ENCODE peak calls at places on chromosomes 1 and 21, in ten cellular contexts. E is sigmoid colon, H is prostate gland, V is spleen, M is stomach, D is heart left ventricle, U is transverse colon, K is HepG2, P is esophagus squamous epithelium, W is IMR-90. Q is an unnamed sample. For H3K36me3, the result is how much of the 10 kb centered on the place peaks cover.

GRCh38 chr1:170663011-170663410 is 920 bp upstream of the PRRX1 start:
- DNase-seq in E (no peak), H (no peak), V (no peak), M (no peak), D (no peak), U (no peak), K (no peak), P (no peak), W (peak), Q (no peak)

GRCh38 chr1:205447457-205448415 is 8.1 kb downstream of the BLACAT1 start:
- DNase-seq in E (no peak), H (no peak), V (peak), M (no peak), D (no peak), U (no peak), K (no peak), P (no peak), W (no peak), Q (peak)

GRCh38 chr1:64212023-64212422 is 8.6 kb downstream of the UBE2U start:
- DNase-seq in E (no peak), H (no peak), V (no peak), M (no peak), D (no peak), U (no peak), K (no peak), P (no peak), W (peak), Q (no peak)

GRCh38 chr1:29805896-29806160 is 569.5 kb downstream of the PTPRU start:
- DNase-seq in E (no peak), H (no peak), V (no peak), M (peak), D (no peak), U (no peak), K (no peak), P (no peak), W (no peak), Q (no peak)

GRCh38 chr1:240044620-240045019 is 47.1 kb upstream of the FMN2 start:
- DNase-seq in E (no peak), H (no peak), V (no peak), M (no peak), D (no peak), U (no peak), K (no peak), P (no peak), W (no peak), Q (no peak)

GRCh38 chr1:205285391-205286101 is 36.0 kb downstream of the NUAK2 start:
- DNase-seq in E (no peak), H (no peak), V (peak), M (no peak), D (no peak), U (peak), K (no peak), P (no peak), W (no peak), Q (no peak)

GRCh38 chr1:117607471-117607870 is 1.6 kb downstream of the TENT5C start:
- DNase-seq in E (no peak), H (peak), V (no peak), M (peak), D (peak), U (peak), K (no peak), P (no peak), W (no peak), Q (peak)

GRCh38 chr1:22619808-22620207 is 16.6 kb upstream of the C1QA start:
- DNase-seq in E (no peak), H (no peak), V (no peak), M (no peak), D (no peak), U (no peak), K (no peak), P (no peak), W (no peak), Q (no peak)

GRCh38 chr1:177145102-177145779 is 19.3 kb downstream of the ASTN1 start:
- DNase-seq in E (no peak), H (no peak), V (no peak), M (no peak), D (no peak), U (no peak), K (no peak), P (no peak), W (no peak), Q (no peak)

GRCh38 chr1:242205622-242206489 is 207.0 kb upstream of the MAP1LC3C start:
- DNase-seq in E (no peak), H (no peak), V (no peak), M (no peak), D (no peak), U (no peak), K (no peak), P (no peak), W (no peak), Q (no peak)

GRCh38 chr1:110857964-110858948 is 14.7 kb upstream of the CD53 start:
- DNase-seq in E (no peak), H (no peak), V (no peak), M (no peak), D (no peak), U (no peak), K (no peak), P (no peak), W (no peak), Q (no peak)

GRCh38 chr1:110548381-110548780 is 29.4 kb upstream of the KCNA10 start:
- DNase-seq in E (no peak), H (no peak), V (no peak), M (peak), D (no peak), U (no peak), K (peak), P (no peak), W (peak), Q (no peak)

GRCh38 chr1:147651466-147651865 is 18.9 kb downstream of the ACP6 start:
- DNase-seq in E (no peak), H (no peak), V (no peak), M (no peak), D (no peak), U (no peak), K (no peak), P (no peak), W (no peak), Q (no peak)

GRCh38 chr21:35530726-35531125 is 481.6 kb upstream of the RUNX1 start:
- DNase-seq in E (no peak), H (no peak), V (no peak), M (no peak), D (no peak), U (no peak), K (no peak), P (no peak), W (no peak), Q (no peak)

GRCh38 chr1:178725603-178726517 is 816 bp downstream of the RALGPS2 start:
- DNase-seq in E (peak), H (peak), V (peak), M (peak), D (peak), U (peak), K (peak), P (peak), W (peak), Q (peak)

GRCh38 chr21:45265721-45266517 is 21.8 kb downstream of the POFUT2 start:
- DNase-seq in E (peak), H (no peak), V (peak), M (peak), D (no peak), U (no peak), K (no peak), P (no peak), W (no peak), Q (no peak)

GRCh38 chr21:29939859-29940245 is at the start of gene GRIK1:
- DNase-seq in E (no peak), H (peak), V (no peak), M (no peak), D (no peak), U (no peak), K (no peak), P (no peak), W (no peak), Q (no peak)

GRCh38 chr1:70224954-70225353 is 3.8 kb downstream of the SRSF11 start:
- DNase-seq in E (no peak), H (no peak), V (no peak), M (no peak), D (no peak), U (no peak), K (no peak), P (no peak), W (no peak), Q (no peak)

GRCh38 chr1:241697640-241698018 is 45.5 kb downstream of the WDR64 start:
- DNase-seq in E (no peak), H (no peak), V (no peak), M (no peak), D (no peak), U (no peak), K (no peak), P (no peak), W (no peak), Q (no peak)

GRCh38 chr1:39877231-39877778 is 6.0 kb downstream of the TRIT1 start:
- DNase-seq in E (no peak), H (peak), V (no peak), M (no peak), D (no peak), U (no peak), K (no peak), P (no peak), W (no peak), Q (no peak)
- H3K36me3 ChIP-seq in E (under half), H (under half), V (under half), M (under half), D (under half), U (under half), K (under half), P (under half), W (under half), Q (under half)

GRCh38 chr1:183241446-183241845 is 55.4 kb downstream of the LAMC2 start:
- DNase-seq in E (no peak), H (no peak), V (no peak), M (no peak), D (no peak), U (no peak), K (no peak), P (no peak), W (no peak), Q (no peak)
- H3K27ac ChIP-seq in E (peak), H (no peak), V (no peak), M (peak), D (peak), U (peak), K (no peak), P (peak), W (no peak), Q (peak)

GRCh38 chr1:159921700-159922498 is 3.4 kb downstream of the TAGLN2 start:
- DNase-seq in E (no peak), H (no peak), V (peak), M (no peak), D (peak), U (peak), K (no peak), P (no peak), W (peak), Q (no peak)
- TF ChIP-seq POLR2A in E (no peak), H (no peak), V (peak), M (no peak), D (no peak), U (no peak), K (no peak), P (no peak), W (no peak), Q (no peak)

GRCh38 chr1:200909757-200910239 is 15.1 kb downstream of the INAVA start:
- DNase-seq in E (no peak), H (no peak), V (no peak), M (no peak), D (no peak), U (no peak), K (no peak), P (no peak), W (no peak), Q (no peak)
- H3K36me3 ChIP-seq in E (under half), H (under half), V (under half), M (under half), D (under half), U (under half), K (under half), P (under half), W (under half), Q (under half)

DNA sequence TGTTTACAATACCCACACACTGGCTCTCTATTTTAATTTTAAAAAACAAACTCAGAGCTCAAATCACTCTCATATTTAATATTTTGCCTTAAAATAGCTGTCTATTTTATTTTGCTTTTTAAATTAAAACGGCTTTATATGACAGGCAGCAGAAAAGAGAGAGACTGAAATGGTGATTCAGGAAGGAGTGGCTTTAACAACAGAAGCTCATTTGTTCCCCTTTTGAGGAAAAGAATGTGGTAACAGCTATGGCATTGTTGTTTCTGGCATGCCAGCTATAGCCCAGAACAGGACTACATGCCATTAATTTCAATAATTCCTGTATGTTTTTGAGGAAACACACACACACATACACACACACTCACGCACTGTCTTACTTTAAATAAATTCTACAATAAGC is 234.2 kb upstream of the PTBP2 start:
- DNase-seq in E (no peak), H (no peak), V (no peak), M (no peak), D (no peak), U (no peak), K (no peak), P (no peak), W (peak), Q (no peak)
- H3K27ac ChIP-seq in E (peak), H (no peak), V (no peak), M (no peak), D (no peak), U (peak), K (no peak), P (no peak), W (no peak), Q (no peak)

DNA sequence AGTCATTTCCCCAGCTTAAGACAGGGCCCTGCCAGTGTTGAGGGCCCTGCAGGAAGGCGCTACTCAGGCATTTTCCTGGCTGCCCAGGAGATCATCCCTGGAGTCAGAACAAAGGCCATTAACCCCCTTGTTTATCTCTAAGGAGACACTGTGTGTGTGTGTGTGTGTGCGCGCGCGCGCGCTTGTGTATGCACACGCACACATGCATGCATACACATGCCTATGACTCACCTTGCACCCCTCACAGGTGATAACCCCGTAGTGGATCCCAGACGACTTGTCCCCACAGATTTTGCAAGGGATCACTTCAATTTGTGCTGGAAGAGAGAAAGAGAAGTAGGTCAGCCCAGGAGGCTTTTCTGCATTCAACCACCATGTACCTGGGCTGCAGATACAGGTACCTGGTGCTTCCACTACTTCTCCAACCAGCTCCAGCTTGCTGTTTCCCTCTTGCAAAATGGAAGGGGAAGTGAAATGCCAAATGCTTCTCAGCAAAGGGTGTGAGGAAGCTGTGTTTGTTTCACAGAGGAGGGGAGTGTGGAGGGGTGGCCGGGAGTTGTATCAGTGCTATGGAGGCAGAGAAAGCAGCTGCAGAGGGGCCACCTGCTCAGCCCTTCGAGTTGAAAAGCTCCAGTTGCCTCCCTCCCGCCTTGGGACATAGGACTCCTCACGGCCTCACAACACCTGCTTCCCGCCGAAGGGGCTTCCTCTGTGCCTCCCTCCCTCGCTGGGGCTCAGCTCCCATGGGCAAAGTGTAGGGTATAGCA is 11.9 kb upstream of the LINGO4 start:
- DNase-seq in E (no peak), H (no peak), V (no peak), M (no peak), D (no peak), U (no peak), K (no peak), P (no peak), W (no peak), Q (no peak)
- TF ChIP-seq POLR2A in E (no peak), H (no peak), V (no peak), M (no peak), D (no peak), U (no peak), K (no peak), P (no peak), W (no peak), Q (no peak)

GRCh38 chr1:3820316-3820715 is 24.0 kb upstream of the LRRC47 start:
- DNase-seq in E (peak), H (no peak), V (no peak), M (no peak), D (no peak), U (no peak), K (no peak), P (no peak), W (no peak), Q (no peak)
- H3K36me3 ChIP-seq in E (under half), H (under half), V (half or more), M (half or more), D (half or more), U (under half), K (under half), P (half or more), W (under half), Q (under half)

GRCh38 chr1:25560788-25561187 is 17.4 kb downstream of the LDLRAP1 start:
- DNase-seq in E (no peak), H (peak), V (peak), M (no peak), D (no peak), U (no peak), K (no peak), P (no peak), W (no peak), Q (no peak)
- H3K27ac ChIP-seq in E (no peak), H (peak), V (peak), M (peak), D (no peak), U (peak), K (no peak), P (peak), W (no peak), Q (no peak)

DNA sequence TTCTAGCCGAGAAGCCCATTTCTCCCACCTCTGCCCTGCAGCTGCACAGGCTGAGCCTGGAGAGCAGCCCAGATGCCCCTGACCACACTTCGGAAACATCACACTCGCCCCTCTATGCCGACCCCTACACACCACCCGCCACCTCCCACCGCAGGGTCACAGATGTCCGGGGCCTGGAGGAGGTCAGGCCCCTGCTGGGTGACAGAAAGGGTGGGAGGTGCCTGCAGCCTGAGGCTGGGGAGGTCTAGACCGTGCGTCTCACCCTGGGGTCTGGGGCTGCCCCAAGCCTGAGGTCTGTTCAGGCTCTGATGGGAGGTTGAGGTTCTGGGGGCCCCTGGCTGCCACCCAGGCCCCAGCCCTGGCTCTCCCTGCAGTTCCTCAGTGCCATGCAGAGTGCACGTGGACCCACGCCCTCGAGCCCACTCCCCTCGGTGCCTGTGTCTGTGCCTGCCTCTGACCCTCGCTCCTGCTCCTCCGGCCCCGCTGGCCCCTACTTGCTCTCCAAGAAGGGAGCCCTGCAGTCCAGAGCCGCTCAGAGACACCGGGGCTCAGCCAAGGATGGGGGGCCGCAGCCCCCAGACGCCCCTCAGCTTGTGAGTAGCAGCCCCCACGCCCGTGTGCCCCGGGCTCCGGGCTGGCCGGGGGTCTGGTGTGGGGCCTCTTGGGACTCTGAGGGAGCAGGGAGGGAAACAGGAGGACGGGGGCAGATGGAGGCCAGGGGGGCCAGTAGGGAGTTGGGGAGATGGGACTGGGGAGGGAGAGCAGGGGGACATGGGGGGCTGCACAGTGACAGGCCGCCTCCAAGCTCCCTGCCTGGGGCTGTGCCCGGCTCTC is 7.4 kb downstream of the PLEKHN1 start:
- DNase-seq in E (no peak), H (no peak), V (no peak), M (no peak), D (no peak), U (no peak), K (no peak), P (no peak), W (no peak), Q (no peak)
- TF ChIP-seq POLR2A in E (no peak), H (no peak), V (no peak), M (no peak), D (no peak), U (no peak), K (no peak), P (no peak), W (no peak), Q (no peak)

GRCh38 chr1:204251926-204252689 is 38.3 kb upstream of the GOLT1A start:
- DNase-seq in E (no peak), H (no peak), V (no peak), M (no peak), D (no peak), U (no peak), K (no peak), P (no peak), W (no peak), Q (no peak)
- H3K36me3 ChIP-seq in E (under half), H (under half), V (under half), M (half or more), D (under half), U (under half), K (under half), P (under half), W (under half), Q (under half)